ENCODE peak calls at places on chromosomes 16 and 17, in six cellular contexts. W is activated B cell treated with CpG ODN at 0.5 μM for 24 hours, D is right lobe of liver, C is endothelial cell, S is fibroblast of mammary gland, A is fibroblast of pulmonary artery. Y is an unnamed sample.

GRCh38 chr16:47854737-47855136 is 301.1 kb downstream of the ABCC12 start:
- DNase-seq in W (no peak), D (no peak), C (no peak), S (no peak), A (no peak), Y (no peak)

GRCh38 chr16:48542020-48542473 is 67.9 kb downstream of the N4BP1 start:
- DNase-seq in W (no peak), D (peak), C (peak), S (peak), A (peak), Y (peak)

GRCh38 chr16:83409347-83409746 is 398.4 kb upstream of the HSBP1 start:
- DNase-seq in W (no peak), D (no peak), C (no peak), S (no peak), A (no peak), Y (no peak)

GRCh38 chr17:81150379-81151038 is 14.8 kb upstream of the PVALEF start:
- DNase-seq in W (no peak), D (peak), C (no peak), S (no peak), A (no peak), Y (no peak)

GRCh38 chr16:49505556-49505955 is 132.0 kb downstream of the C16orf78 start:
- DNase-seq in W (no peak), D (no peak), C (no peak), S (no peak), A (no peak), Y (no peak)

GRCh38 chr17:81254955-81255717 is 16.0 kb downstream of the NDUFAF8 start:
- DNase-seq in W (no peak), D (peak), C (peak), S (peak), A (peak), Y (peak)

GRCh38 chr16:81175325-81175891 is 63.1 kb upstream of the BCO1 start:
- DNase-seq in W (no peak), D (no peak), C (no peak), S (peak), A (peak), Y (peak)

GRCh38 chr16:349211-349610 is 3.3 kb downstream of the AXIN1 start:
- DNase-seq in W (no peak), D (no peak), C (no peak), S (no peak), A (no peak), Y (no peak)

GRCh38 chr16:80150978-80151705 is 389.7 kb upstream of the DYNLRB2 start:
- DNase-seq in W (no peak), D (no peak), C (no peak), S (peak), A (no peak), Y (peak)

DNA sequence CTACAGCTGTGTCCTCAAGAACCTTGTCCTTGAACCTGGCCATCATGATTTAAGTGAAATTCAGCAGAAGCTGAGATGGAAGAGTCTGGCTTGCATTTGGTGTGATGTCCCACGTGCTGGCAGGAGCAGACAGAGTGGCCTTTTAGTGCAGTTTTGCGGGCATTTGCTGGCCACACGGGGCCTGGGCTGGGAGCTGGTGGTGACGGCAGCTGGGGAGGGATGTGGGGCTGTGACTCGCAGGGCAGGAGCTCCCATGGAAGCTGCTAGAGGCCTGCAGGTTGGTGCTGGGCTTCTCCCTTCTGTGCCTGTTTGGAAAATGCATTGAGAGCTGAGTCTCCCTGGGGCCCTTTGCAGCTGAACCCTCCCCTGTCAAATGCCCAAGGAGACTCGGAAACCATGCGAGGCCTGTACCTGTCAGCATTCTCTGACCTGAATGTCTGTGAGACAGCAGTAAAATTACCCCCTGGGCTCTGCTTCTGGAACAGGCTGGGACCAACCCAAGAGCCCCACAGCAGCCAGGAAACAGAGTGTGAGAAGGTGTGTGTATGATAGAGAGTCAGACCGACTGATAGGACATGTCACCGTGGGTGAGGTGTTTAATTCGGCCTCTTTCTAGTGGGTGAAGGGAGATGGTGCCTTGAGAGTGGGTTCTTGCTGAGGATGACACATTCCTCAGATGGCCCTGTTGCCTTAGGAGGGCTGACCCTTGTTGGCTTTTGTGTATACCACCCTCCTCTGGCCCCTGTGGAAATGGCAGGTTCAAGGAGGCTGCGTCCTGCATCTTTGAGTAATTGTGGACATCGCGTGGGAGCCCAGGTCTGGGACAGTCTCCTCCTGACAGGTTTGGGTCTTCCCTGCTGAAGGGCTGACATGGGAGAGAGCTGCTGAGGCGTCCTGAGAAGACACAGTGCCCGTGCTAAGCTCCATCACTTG is 145.5 kb downstream of the MSI2 start:
- DNase-seq in W (no peak), D (no peak), C (peak), S (no peak), A (no peak), Y (no peak)
- TF ChIP-seq CTCF in W (no peak), D (no peak), C (no peak), S (no peak), A (no peak), Y (peak)

GRCh38 chr16:1924095-1924494 is 5.9 kb upstream of the HS3ST6 start:
- DNase-seq in W (no peak), D (no peak), C (no peak), S (no peak), A (no peak), Y (no peak)

GRCh38 chr16:1926223-1926718 is 8.1 kb upstream of the HS3ST6 start:
- DNase-seq in W (no peak), D (no peak), C (no peak), S (no peak), A (no peak), Y (no peak)

GRCh38 chr16:1920727-1921155 is 2.5 kb upstream of the HS3ST6 start:
- DNase-seq in W (no peak), D (no peak), C (peak), S (no peak), A (no peak), Y (no peak)

GRCh38 chr16:1922357-1922756 is 4.1 kb upstream of the HS3ST6 start:
- DNase-seq in W (no peak), D (no peak), C (no peak), S (no peak), A (no peak), Y (no peak)

DNA sequence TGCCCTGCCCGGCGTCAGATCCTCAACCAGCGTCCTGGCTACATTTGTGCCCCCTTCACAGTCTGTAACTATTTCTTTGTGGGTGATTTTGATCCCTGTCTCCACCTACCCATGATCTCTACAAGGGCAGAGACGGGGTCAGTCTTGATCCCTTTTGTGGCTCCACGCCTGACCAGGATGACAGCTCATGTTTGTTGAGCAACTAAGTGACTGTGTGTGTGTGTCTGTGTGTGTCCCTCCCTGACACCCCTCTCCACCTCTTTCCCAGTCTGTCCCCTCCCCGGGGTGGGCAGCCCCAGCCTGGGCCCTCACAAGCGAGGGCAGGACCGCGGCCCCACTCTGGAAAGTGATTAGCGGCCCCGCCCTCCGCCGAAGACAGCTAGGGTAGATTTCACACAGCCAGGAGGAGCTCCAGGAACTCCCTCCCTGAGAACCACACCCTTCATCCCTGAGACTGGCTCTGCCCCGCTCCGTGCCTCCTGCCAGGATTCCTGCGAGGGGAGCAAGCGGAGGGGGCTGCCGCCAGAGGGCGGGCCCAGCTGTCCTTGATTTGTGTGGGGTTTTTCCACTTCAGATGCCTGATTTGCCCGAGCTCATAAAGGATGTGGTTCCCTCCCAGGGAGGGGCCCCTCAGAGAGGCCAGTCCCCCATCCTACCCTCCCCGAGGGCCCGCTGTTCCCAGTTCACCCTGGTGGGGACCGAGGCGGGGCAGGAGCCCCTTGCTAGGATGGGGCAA is 5.3 kb upstream of the HS3ST6 start:
- DNase-seq in W (no peak), D (no peak), C (no peak), S (peak), A (peak), Y (peak)
- TF ChIP-seq CTCF in W (no peak), D (no peak), C (peak), S (peak), A (peak), Y (peak)

GRCh38 chr17:50345443-50346312 is at the start of gene XYLT2:
- DNase-seq in W (peak), D (peak), C (peak), S (peak), A (peak), Y (peak)
- TF ChIP-seq CTCF in W (no peak), D (no peak), C (no peak), S (no peak), A (no peak), Y (no peak)

GRCh38 chr17:45313419-45313771 is 3.4 kb downstream of the MAP3K14 start:
- DNase-seq in W (no peak), D (no peak), C (no peak), S (no peak), A (no peak), Y (no peak)

GRCh38 chr17:45315583-45316270 is 1.1 kb downstream of the MAP3K14 start:
- DNase-seq in W (no peak), D (no peak), C (no peak), S (no peak), A (no peak), Y (no peak)

GRCh38 chr17:45313927-45314760 is 2.7 kb downstream of the MAP3K14 start:
- DNase-seq in W (no peak), D (no peak), C (no peak), S (no peak), A (no peak), Y (no peak)

GRCh38 chr17:45316271-45317112 is at the start of gene MAP3K14:
- DNase-seq in W (peak), D (peak), C (peak), S (peak), A (peak), Y (peak)

DNA sequence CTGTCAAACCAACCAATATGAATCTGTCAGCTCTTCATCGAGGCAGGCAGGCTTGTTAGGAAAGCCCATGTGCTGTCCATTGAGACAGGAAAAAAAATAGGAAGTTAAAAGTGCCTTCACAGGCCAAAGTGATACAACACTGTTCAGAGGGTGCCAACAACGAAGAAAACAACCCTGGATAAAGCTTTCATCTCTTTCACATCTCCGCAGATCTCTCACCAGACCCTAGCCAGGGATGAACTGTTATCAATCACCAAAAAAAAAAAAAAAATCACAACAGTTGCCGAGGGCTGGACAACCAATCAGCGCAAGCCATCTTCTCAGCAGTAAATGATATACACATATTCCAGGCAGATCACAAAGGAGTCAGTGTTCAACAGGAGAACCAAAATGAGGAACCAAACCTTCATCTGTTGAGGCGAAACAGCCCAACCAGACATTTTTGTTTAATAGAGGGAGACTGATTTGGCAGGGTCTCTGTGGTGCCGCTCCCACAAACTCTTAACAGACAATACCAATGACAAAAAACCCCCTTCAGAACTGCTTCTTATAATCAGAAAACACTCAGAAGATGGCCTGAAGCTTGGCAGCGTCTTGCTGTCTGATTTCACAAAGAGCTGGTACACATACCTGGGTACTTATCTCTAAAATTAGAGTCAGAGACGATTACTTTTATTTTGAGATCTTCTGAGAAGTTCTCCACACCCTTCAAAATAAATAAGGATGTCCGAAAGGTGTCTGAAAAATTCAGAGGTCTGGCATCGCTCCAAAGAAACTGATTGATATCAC is 1.9 kb downstream of the MAP3K14 start:
- DNase-seq in W (no peak), D (no peak), C (no peak), S (no peak), A (no peak), Y (no peak)
- TF ChIP-seq CTCF in W (no peak), D (no peak), C (no peak), S (no peak), A (no peak), Y (no peak)

GRCh38 chr16:67407788-67408452 is 8.4 kb downstream of the ZDHHC1 start:
- DNase-seq in W (no peak), D (no peak), C (no peak), S (no peak), A (no peak), Y (no peak)
- TF ChIP-seq CTCF in W (no peak), D (no peak), C (no peak), S (peak), A (no peak), Y (peak)

DNA sequence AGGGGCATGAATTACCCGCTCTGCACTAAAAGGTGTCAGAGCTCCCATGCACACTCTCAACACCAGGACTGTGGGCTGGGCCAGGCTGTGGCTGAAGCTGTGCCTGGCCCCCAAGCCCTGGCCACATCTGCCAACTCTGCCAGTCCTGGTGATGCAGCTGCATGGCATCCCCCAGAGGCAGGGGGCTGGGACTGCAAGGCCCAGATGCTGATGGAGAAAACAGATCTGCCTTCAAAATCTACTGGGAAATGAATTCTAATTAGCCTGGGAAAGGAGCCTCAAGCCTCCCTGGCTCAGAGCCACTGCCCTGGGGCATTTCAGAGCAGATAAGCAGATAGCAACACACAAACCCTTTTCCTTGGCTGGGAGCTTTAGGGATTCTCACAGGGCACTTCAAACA is 3.4 kb downstream of the CHST6 start:
- DNase-seq in W (no peak), D (no peak), C (no peak), S (no peak), A (no peak), Y (no peak)
- TF ChIP-seq CTCF in W (no peak), D (no peak), C (no peak), S (no peak), A (no peak), Y (peak)

DNA sequence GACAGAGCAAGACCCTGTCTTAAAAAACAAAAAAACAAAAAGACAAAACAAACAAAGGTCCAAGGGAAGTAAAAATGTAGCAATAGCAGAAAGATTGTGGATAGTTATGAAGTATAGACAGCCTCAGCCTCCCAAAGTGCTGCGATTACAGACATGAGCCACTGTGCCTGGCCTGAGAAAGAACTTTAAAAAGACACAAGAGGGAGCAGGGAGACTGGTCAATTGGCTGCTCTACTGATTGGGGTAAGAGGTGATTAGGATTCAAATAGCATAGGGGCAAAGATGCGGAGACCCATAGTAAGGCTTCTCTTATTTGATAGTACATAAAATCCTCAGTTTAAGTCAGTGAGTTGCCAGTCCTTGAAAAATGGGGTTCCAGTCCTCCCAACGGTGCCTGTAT is 518.2 kb upstream of the GOT2 start:
- DNase-seq in W (no peak), D (no peak), C (no peak), S (no peak), A (no peak), Y (no peak)
- TF ChIP-seq CTCF in W (no peak), D (no peak), C (no peak), S (no peak), A (no peak), Y (no peak)

GRCh38 chr16:30558789-30559377 is 709 bp upstream of the ZNF764 start:
- DNase-seq in W (no peak), D (no peak), C (no peak), S (no peak), A (no peak), Y (no peak)

GRCh38 chr16:30559690-30560089 is 1.5 kb upstream of the ZNF764 start:
- DNase-seq in W (no peak), D (no peak), C (no peak), S (no peak), A (no peak), Y (no peak)

GRCh38 chr16:30557397-30557949 is 701 bp downstream of the ZNF764 start:
- DNase-seq in W (no peak), D (no peak), C (peak), S (no peak), A (no peak), Y (no peak)

GRCh38 chr16:30555848-30556473 is 2.2 kb downstream of the ZNF764 start:
- DNase-seq in W (no peak), D (no peak), C (no peak), S (no peak), A (no peak), Y (no peak)

GRCh38 chr16:30557950-30558788 is at the start of gene ZNF764:
- DNase-seq in W (peak), D (peak), C (peak), S (peak), A (peak), Y (peak)
- TF ChIP-seq CTCF in W (no peak), D (no peak), C (no peak), S (no peak), A (no peak), Y (no peak)